ENCODE peak calls at places on chromosomes 5 and 9, in five cellular contexts. One of them, this sample, is unnamed.

GRCh38 chr5:107265268-107265667 is 405.5 kb downstream of the EFNA5 start:
- DNase-seq in H1: no peak
- DNase-seq in trophoblast cell: no peak
- DNase-seq in H9: no peak
- DNase-seq in neuronal stem cell: no peak
- DNase-seq in this sample: no peak

GRCh38 chr5:8940934-8941333 is 604.9 kb downstream of the SEMA5A start:
- DNase-seq in H1: no peak
- DNase-seq in H9: no peak
- DNase-seq in neuronal stem cell: no peak
- DNase-seq in trophoblast cell: no peak
- DNase-seq in this sample: no peak

GRCh38 chr5:132418876-132419275 is 49.4 kb downstream of the SLC22A5 start:
- DNase-seq in trophoblast cell: no peak
- DNase-seq in neuronal stem cell: no peak
- DNase-seq in H9: no peak
- DNase-seq in H1: no peak
- DNase-seq in this sample: no peak

GRCh38 chr9:36099718-36100117 is 36.8 kb upstream of the GLIPR2 start:
- DNase-seq in H9: no peak
- DNase-seq in H1: no peak
- DNase-seq in trophoblast cell: no peak
- DNase-seq in neuronal stem cell: no peak
- DNase-seq in this sample: no peak

GRCh38 chr9:130382636-130383349 is 62.0 kb upstream of the ASS1 start:
- DNase-seq in trophoblast cell: no peak
- DNase-seq in H1: no peak
- DNase-seq in H9: no peak
- DNase-seq in neuronal stem cell: no peak
- DNase-seq in this sample: no peak

GRCh38 chr5:6714221-6715041 is 1.2 kb downstream of the TENT4A start:
- DNase-seq in neuronal stem cell: no peak
- DNase-seq in trophoblast cell: peak
- DNase-seq in H9: no peak
- DNase-seq in H1: no peak
- DNase-seq in this sample: no peak

GRCh38 chr9:15104826-15105420 is 194.7 kb upstream of the FREM1 start:
- DNase-seq in trophoblast cell: peak
- DNase-seq in H1: no peak
- DNase-seq in H9: peak
- DNase-seq in neuronal stem cell: peak
- DNase-seq in this sample: peak

GRCh38 chr5:1015545-1015944 is 6.9 kb downstream of the NKD2 start:
- DNase-seq in H1: no peak
- DNase-seq in trophoblast cell: no peak
- DNase-seq in neuronal stem cell: no peak
- DNase-seq in H9: no peak
- DNase-seq in this sample: no peak

GRCh38 chr5:173228639-173229380 is 6.2 kb downstream of the NKX2-5 start:
- DNase-seq in H1: no peak
- DNase-seq in neuronal stem cell: no peak
- DNase-seq in trophoblast cell: peak
- DNase-seq in H9: peak
- DNase-seq in this sample: peak

GRCh38 chr9:107465467-107466451 is 23.8 kb downstream of the KLF4 start:
- DNase-seq in H1: no peak
- DNase-seq in neuronal stem cell: peak
- DNase-seq in H9: peak
- DNase-seq in trophoblast cell: peak
- DNase-seq in this sample: peak

GRCh38 chr5:103358305-103358996 is 99.9 kb downstream of the MACIR start:
- DNase-seq in neuronal stem cell: no peak
- DNase-seq in H9: no peak
- DNase-seq in H1: no peak
- DNase-seq in trophoblast cell: no peak
- DNase-seq in this sample: no peak

GRCh38 chr9:134272302-134273023 is 53.8 kb upstream of the RXRA start:
- DNase-seq in trophoblast cell: no peak
- DNase-seq in H9: no peak
- DNase-seq in H1: no peak
- DNase-seq in neuronal stem cell: no peak
- DNase-seq in this sample: no peak

GRCh38 chr9:77815260-77815659 is 167.1 kb upstream of the GNA14 start:
- DNase-seq in trophoblast cell: no peak
- DNase-seq in neuronal stem cell: no peak
- DNase-seq in H9: no peak
- DNase-seq in H1: no peak
- DNase-seq in this sample: no peak

GRCh38 chr9:77820293-77820954 is 172.3 kb upstream of the GNA14 start:
- DNase-seq in H1: no peak
- DNase-seq in neuronal stem cell: no peak
- DNase-seq in trophoblast cell: no peak
- DNase-seq in H9: no peak
- DNase-seq in this sample: peak

GRCh38 chr9:77819672-77820071 is 171.6 kb upstream of the GNA14 start:
- DNase-seq in neuronal stem cell: no peak
- DNase-seq in H1: no peak
- DNase-seq in trophoblast cell: no peak
- DNase-seq in H9: no peak
- DNase-seq in this sample: peak

GRCh38 chr9:77816641-77817341 is 168.7 kb upstream of the GNA14 start:
- DNase-seq in trophoblast cell: no peak
- DNase-seq in H9: no peak
- DNase-seq in neuronal stem cell: no peak
- DNase-seq in H1: no peak
- DNase-seq in this sample: no peak

GRCh38 chr9:77817590-77818311 is 169.6 kb upstream of the GNA14 start:
- DNase-seq in neuronal stem cell: no peak
- DNase-seq in H9: no peak
- DNase-seq in trophoblast cell: no peak
- DNase-seq in H1: no peak
- DNase-seq in this sample: no peak
- H2AFZ ChIP-seq in neuronal stem cell: no peak
- H2AFZ ChIP-seq in H9: no peak
- H2AFZ ChIP-seq in trophoblast cell: no peak
- H2AFZ ChIP-seq in H1: no peak
- H2AFZ ChIP-seq in this sample: no peak

GRCh38 chr9:137547687-137548543 is 2.3 kb downstream of the PNPLA7 start:
- DNase-seq in neuronal stem cell: no peak
- DNase-seq in H9: no peak
- DNase-seq in trophoblast cell: peak
- DNase-seq in H1: no peak
- DNase-seq in this sample: no peak
- H2BK12ac ChIP-seq in neuronal stem cell: no peak
- H2BK12ac ChIP-seq in H9: no peak
- H2BK12ac ChIP-seq in trophoblast cell: no peak
- H2BK12ac ChIP-seq in H1: no peak
- H2BK12ac ChIP-seq in this sample: no peak

DNA sequence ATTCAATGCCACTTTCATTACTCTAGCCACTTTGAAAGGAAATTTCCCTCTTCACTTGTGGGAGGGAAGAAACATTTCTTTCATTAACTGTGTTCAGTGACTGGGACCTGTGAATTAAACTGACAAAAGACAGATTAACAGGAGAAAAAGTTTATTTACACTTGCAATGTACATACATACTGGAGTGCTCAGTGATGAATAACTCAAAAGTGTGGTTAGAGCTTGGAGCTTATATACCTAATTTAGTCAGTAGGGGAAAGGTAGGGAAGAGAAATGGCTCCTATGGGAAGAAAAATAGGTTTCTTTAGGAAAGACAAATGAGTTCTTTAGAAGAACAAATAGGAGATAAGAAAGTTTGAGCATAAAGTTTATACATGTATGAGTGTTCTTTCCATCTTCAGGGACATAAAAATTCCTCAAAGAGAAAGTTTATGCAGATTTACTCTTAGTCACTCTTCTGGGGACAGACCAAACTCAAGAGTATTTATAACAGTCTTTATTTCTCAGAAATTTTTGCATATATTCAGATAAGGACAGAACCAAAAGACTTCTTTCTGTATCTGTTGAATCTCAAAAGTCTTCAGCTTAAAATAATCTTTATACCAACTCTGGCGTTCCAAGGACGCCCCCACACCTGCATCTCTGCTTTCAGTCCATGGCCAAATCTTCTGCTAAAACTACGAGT is 120.0 kb upstream of the RAI14 start:
- DNase-seq in trophoblast cell: no peak
- DNase-seq in H1: no peak
- DNase-seq in H9: no peak
- DNase-seq in neuronal stem cell: no peak
- DNase-seq in this sample: peak
- H4K91ac ChIP-seq in trophoblast cell: no peak
- H4K91ac ChIP-seq in H1: no peak
- H4K91ac ChIP-seq in H9: no peak
- H4K91ac ChIP-seq in neuronal stem cell: no peak
- H4K91ac ChIP-seq in this sample: no peak

GRCh38 chr9:111136180-111136579 is 97.9 kb upstream of the LPAR1 start:
- DNase-seq in H1: no peak
- DNase-seq in H9: no peak
- DNase-seq in trophoblast cell: no peak
- DNase-seq in neuronal stem cell: no peak
- DNase-seq in this sample: no peak

GRCh38 chr9:111131219-111131618 is 92.9 kb upstream of the LPAR1 start:
- DNase-seq in neuronal stem cell: no peak
- DNase-seq in trophoblast cell: no peak
- DNase-seq in H9: no peak
- DNase-seq in H1: no peak
- DNase-seq in this sample: no peak
- H2AFZ ChIP-seq in neuronal stem cell: peak
- H2AFZ ChIP-seq in trophoblast cell: no peak
- H2AFZ ChIP-seq in H9: no peak
- H2AFZ ChIP-seq in H1: no peak
- H2AFZ ChIP-seq in this sample: no peak

DNA sequence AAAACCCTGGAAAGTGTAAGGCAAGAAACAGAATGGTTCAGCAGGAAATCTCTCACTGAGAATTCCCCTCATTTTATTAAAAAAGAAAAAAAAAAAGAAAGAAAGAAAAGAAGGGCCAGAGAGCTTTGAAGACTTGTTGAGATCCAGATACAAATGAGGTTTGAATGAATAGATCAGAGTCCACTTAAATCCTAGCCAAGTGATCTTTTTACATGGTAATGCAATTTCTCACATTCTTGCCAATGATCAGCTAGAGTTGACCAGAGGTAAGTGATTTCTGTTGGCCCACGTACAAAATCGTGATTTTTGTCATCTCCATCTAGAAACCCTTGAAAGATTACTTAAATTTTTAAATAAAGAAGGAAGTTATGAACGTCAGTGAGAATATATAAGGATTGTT is 261.5 kb upstream of the PCSK5 start:
- DNase-seq in neuronal stem cell: no peak
- DNase-seq in H9: no peak
- DNase-seq in H1: no peak
- DNase-seq in trophoblast cell: no peak
- DNase-seq in this sample: no peak
- H2BK12ac ChIP-seq in neuronal stem cell: no peak
- H2BK12ac ChIP-seq in H9: no peak
- H2BK12ac ChIP-seq in H1: no peak
- H2BK12ac ChIP-seq in trophoblast cell: no peak
- H2BK12ac ChIP-seq in this sample: no peak

GRCh38 chr9:86500667-86501435 is 146.6 kb upstream of the TUT7 start:
- DNase-seq in trophoblast cell: peak
- DNase-seq in H1: no peak
- DNase-seq in neuronal stem cell: no peak
- DNase-seq in H9: no peak
- DNase-seq in this sample: peak

GRCh38 chr9:86507119-86507731 is 153.0 kb upstream of the TUT7 start:
- DNase-seq in H9: no peak
- DNase-seq in trophoblast cell: no peak
- DNase-seq in H1: no peak
- DNase-seq in neuronal stem cell: no peak
- DNase-seq in this sample: no peak

GRCh38 chr9:86503281-86503680 is 149.1 kb upstream of the TUT7 start:
- DNase-seq in H1: no peak
- DNase-seq in trophoblast cell: no peak
- DNase-seq in H9: no peak
- DNase-seq in neuronal stem cell: no peak
- DNase-seq in this sample: no peak

GRCh38 chr9:86500031-86500430 is 145.8 kb upstream of the TUT7 start:
- DNase-seq in trophoblast cell: no peak
- DNase-seq in neuronal stem cell: no peak
- DNase-seq in H9: no peak
- DNase-seq in H1: no peak
- DNase-seq in this sample: no peak

GRCh38 chr9:86503926-86504325 is 149.7 kb upstream of the TUT7 start:
- DNase-seq in H1: no peak
- DNase-seq in trophoblast cell: no peak
- DNase-seq in H9: no peak
- DNase-seq in neuronal stem cell: no peak
- DNase-seq in this sample: no peak
- H4K91ac ChIP-seq in H1: no peak
- H4K91ac ChIP-seq in trophoblast cell: no peak
- H4K91ac ChIP-seq in H9: no peak
- H4K91ac ChIP-seq in neuronal stem cell: no peak
- H4K91ac ChIP-seq in this sample: no peak

DNA sequence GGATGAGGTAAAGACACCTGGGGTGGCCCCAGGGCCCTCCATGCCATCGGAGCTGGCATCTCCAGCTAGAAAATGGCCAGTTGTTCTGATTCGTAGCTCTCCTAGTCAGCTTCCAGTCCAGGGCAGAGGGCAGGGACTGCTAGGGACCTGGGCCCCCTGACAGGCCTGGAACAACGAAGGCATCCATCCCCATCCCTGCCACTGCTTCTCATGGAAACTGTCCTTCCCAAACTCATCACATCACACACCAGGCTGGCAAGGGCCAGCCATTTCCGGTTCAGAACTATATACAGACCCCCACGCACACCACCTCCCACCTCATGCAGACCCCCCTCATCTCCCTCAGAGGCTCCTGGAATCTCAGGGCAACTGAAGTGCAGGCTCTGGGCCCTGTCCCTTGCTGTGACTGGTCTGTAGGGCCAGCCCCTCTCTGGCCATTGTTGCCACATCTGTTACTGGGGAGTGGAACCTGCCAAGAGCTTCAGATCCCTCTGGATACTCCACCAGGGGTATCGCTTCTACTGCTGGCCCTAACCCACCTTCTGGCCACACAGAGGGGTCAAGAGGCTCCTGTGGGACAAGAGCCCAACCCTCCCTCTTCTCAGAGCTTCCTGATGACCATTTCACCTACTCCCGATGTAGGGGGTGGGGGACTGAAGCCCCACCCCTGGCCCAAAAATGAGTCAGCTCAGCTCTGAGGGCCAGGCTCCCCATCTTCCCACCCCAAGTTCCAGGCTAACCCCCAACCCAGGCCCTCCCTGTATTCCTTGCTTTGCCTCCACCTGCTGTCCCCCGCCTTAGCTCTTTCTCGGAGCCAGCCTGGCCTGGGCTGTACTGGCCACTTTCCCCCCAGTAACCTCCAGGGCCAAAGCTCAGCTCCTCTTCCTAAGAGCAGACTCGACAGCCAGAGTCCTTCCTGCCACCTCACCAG is 1.2 kb upstream of the MZB1 start:
- DNase-seq in neuronal stem cell: no peak
- DNase-seq in trophoblast cell: no peak
- DNase-seq in H9: no peak
- DNase-seq in H1: no peak
- DNase-seq in this sample: no peak
- H2AFZ ChIP-seq in neuronal stem cell: peak
- H2AFZ ChIP-seq in trophoblast cell: no peak
- H2AFZ ChIP-seq in H9: no peak
- H2AFZ ChIP-seq in H1: no peak
- H2AFZ ChIP-seq in this sample: no peak

GRCh38 chr5:133716475-133717183 is 104.3 kb upstream of the FSTL4 start:
- DNase-seq in trophoblast cell: no peak
- DNase-seq in H1: no peak
- DNase-seq in H9: no peak
- DNase-seq in neuronal stem cell: no peak
- DNase-seq in this sample: no peak
- H2BK12ac ChIP-seq in trophoblast cell: no peak
- H2BK12ac ChIP-seq in H1: no peak
- H2BK12ac ChIP-seq in H9: no peak
- H2BK12ac ChIP-seq in neuronal stem cell: no peak
- H2BK12ac ChIP-seq in this sample: no peak

GRCh38 chr5:143066556-143067281 is 296.5 kb downstream of the ARHGAP26 start:
- DNase-seq in H9: no peak
- DNase-seq in H1: no peak
- DNase-seq in neuronal stem cell: no peak
- DNase-seq in trophoblast cell: no peak
- DNase-seq in this sample: no peak
- H4K91ac ChIP-seq in H9: no peak
- H4K91ac ChIP-seq in H1: no peak
- H4K91ac ChIP-seq in neuronal stem cell: no peak
- H4K91ac ChIP-seq in trophoblast cell: no peak
- H4K91ac ChIP-seq in this sample: no peak